ENCODE peak calls at places on chromosome 2, in nine cellular contexts. P is PC-9; F is fibroblast of lung; H is lower lobe of right lung; X is CD8-positive, alpha-beta memory T cell; C is dorsolateral prefrontal cortex; B is K562; S is hepatocyte; K is psoas muscle. N is an unnamed sample.

GRCh38 chr2:69830045-69830905 is 815 bp downstream of the GMCL1 start:
- DNase-seq in X (peak; percentile 66), H (peak; percentile 69), B (peak; percentile 28), S (peak; percentile 60), F (peak; percentile 29), P (peak; percentile 34), C (no peak), K (peak; percentile 65), N (no peak)

GRCh38 chr2:96815326-96816126 is 542 bp upstream of the CNNM3 start:
- DNase-seq in X (no peak), S (peak; percentile 60), K (no peak), C (peak; percentile 26), F (peak; percentile 67), B (peak; percentile 30), P (peak; percentile 24), H (no peak), N (no peak)

GRCh38 chr2:205752924-205753323 is 70.6 kb downstream of the NRP2 start:
- DNase-seq in S (no peak), F (peak; percentile 98), K (no peak), C (no peak), P (no peak), X (no peak), B (no peak), H (no peak), N (no peak)

GRCh38 chr2:149894226-149894625 is 306.7 kb upstream of the MMADHC start:
- DNase-seq in X (no peak), C (no peak), S (no peak), P (no peak), F (no peak), K (no peak), H (no peak), B (no peak), N (no peak)

GRCh38 chr2:240513544-240514287 is 44.1 kb downstream of the ANKMY1 start:
- DNase-seq in X (peak; percentile 89), C (peak; percentile 20), S (peak; percentile 89), P (peak; percentile 87), K (peak; percentile 88), H (peak; percentile 92), B (peak; percentile 79), F (peak; percentile 73), N (peak; percentile 50)

GRCh38 chr2:54675738-54676137 is 47.7 kb upstream of the EML6 start:
- DNase-seq in S (no peak), F (no peak), X (no peak), P (no peak), B (no peak), H (no peak), C (peak; percentile 43), K (no peak), N (no peak)

GRCh38 chr2:24855703-24856102 is 62.5 kb downstream of the CENPO start:
- DNase-seq in B (no peak), X (no peak), P (no peak), F (peak; percentile 45), C (no peak), S (peak; percentile 67), K (peak; percentile 82), H (no peak), N (no peak)

GRCh38 chr2:848099-848498 is 102.5 kb upstream of the SNTG2 start:
- DNase-seq in S (no peak), X (no peak), C (no peak), P (no peak), K (no peak), B (no peak), H (no peak), F (no peak), N (no peak)

GRCh38 chr2:144201868-144202468 is 318.0 kb downstream of the ZEB2 start:
- DNase-seq in K (no peak), P (no peak), S (no peak), H (no peak), C (no peak), B (no peak), F (peak; percentile 44), X (no peak), N (no peak)

GRCh38 chr2:33494155-33494779 is 17.8 kb downstream of the RASGRP3 start:
- DNase-seq in B (no peak), X (no peak), F (peak; percentile 14), H (no peak), S (no peak), K (no peak), C (no peak), P (no peak), N (no peak)

GRCh38 chr2:23449831-23450331 is 64.9 kb downstream of the KLHL29 start:
- DNase-seq in B (no peak), C (no peak), K (no peak), H (no peak), X (no peak), P (no peak), S (no peak), F (no peak), N (no peak)

GRCh38 chr2:85766214-85766613 is 12.4 kb downstream of the ATOH8 start:
- DNase-seq in S (no peak), P (no peak), K (no peak), C (no peak), B (no peak), H (no peak), F (no peak), X (no peak), N (no peak)

GRCh38 chr2:161367675-161368074 is 48.4 kb upstream of the TBR1 start:
- DNase-seq in B (no peak), X (no peak), P (no peak), K (no peak), C (no peak), F (no peak), S (no peak), H (no peak), N (no peak)

GRCh38 chr2:161373939-161374338 is 42.2 kb upstream of the TBR1 start:
- DNase-seq in F (peak; percentile 60), K (no peak), P (no peak), C (no peak), B (no peak), S (no peak), X (no peak), H (no peak), N (no peak)

GRCh38 chr2:161369311-161369710 is 46.8 kb upstream of the TBR1 start:
- DNase-seq in H (no peak), K (no peak), X (no peak), C (no peak), S (no peak), P (no peak), F (no peak), B (no peak), N (no peak)

GRCh38 chr2:161371869-161372268 is 44.2 kb upstream of the TBR1 start:
- DNase-seq in C (no peak), H (no peak), P (no peak), S (no peak), K (no peak), F (no peak), X (no peak), B (no peak), N (no peak)

DNA sequence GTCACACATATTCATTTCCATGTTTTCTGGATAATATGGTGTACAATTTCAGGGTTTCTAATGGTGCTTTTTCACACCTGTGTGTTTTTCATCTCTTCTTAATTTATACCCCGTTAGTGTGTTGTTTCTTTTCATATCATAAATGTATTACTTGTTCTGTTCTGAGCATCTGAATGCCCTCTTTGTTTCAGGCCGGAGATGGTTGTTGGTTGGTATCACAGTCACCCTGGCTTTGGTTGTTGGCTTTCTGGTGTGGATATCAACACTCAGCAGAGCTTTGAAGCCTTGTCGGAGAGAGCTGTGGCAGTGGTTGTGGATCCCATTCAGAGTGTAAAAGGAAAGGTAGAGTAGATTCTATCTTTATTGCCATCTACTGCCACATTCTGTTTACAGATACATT is 45.1 kb upstream of the TBR1 start:
- DNase-seq in C (no peak), S (no peak), F (no peak), K (no peak), B (no peak), H (no peak), P (no peak), X (no peak), N (no peak)
- H3K27ac ChIP-seq in C (peak overlapping the region; percentile 65), S (no peak overlapping the region), F (no peak overlapping the region), K (no peak overlapping the region), B (no peak overlapping the region), H (no peak overlapping the region), P (no peak overlapping the region), X (no peak overlapping the region), N (no peak overlapping the region)

GRCh38 chr2:46939596-46940359 is 24.2 kb upstream of the MCFD2 start:
- DNase-seq in B (no peak), F (no peak), X (no peak), C (no peak), S (no peak), H (no peak), K (no peak), P (peak; percentile 76), N (no peak)
- H3K4me3 ChIP-seq in B (peak overlapping the region; percentile 98), F (peak overlapping the region; percentile 50), X (no peak overlapping the region), C (peak overlapping the region; percentile 96), S (no peak overlapping the region), H (peak overlapping the region; percentile 96), K (peak overlapping the region; percentile 86), P (peak overlapping the region; percentile 65), N (no peak overlapping the region)

DNA sequence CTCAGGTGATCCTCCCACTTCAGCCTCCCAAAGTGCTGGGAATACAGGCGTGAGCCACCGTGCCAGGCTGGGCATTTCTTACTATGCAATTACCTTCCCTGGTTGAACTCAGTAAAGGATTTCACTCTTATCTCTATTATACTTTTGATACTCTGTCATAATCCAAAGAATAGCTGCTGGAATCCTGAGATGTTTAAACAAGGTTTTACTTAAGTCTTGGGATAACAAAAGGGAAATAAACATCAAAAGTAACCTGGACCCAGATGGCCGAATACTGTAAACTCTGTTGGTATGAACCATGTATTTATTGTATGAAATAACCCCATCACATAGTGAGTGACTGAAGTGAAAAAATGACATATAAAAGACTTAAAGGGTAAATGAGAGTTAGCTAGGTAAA is 11.9 kb upstream of the DLX2 start:
- DNase-seq in X (no peak), C (no peak), S (no peak), K (no peak), H (no peak), P (no peak), F (no peak), B (no peak), N (no peak)
- H3K27me3 ChIP-seq in X (peaks cover 6% of the 10 kb centered on the region), C (no peaks in the 10 kb centered on the region), S (peaks cover 22% of the 10 kb centered on the region), K (no peaks in the 10 kb centered on the region), H (peaks cover 25% of the 10 kb centered on the region), P (no peaks in the 10 kb centered on the region), F (no peaks in the 10 kb centered on the region), B (peaks cover 6% of the 10 kb centered on the region), N (peaks cover 8% of the 10 kb centered on the region)

GRCh38 chr2:9753665-9754531 is 89.4 kb upstream of the TAF1B start:
- DNase-seq in B (no peak), X (no peak), C (no peak), P (peak; percentile 83), H (no peak), F (no peak), S (no peak), K (no peak), N (no peak)

GRCh38 chr2:9751831-9752230 is 91.4 kb upstream of the TAF1B start:
- DNase-seq in H (no peak), F (no peak), K (no peak), B (no peak), S (no peak), P (no peak), C (no peak), X (no peak), N (no peak)

GRCh38 chr2:9752441-9753275 is 90.6 kb upstream of the TAF1B start:
- DNase-seq in B (peak; percentile 48), H (no peak), P (peak; percentile 78), F (peak; percentile 80), K (no peak), C (no peak), S (no peak), X (peak; percentile 85), N (no peak)

GRCh38 chr2:9754532-9754887 is 88.8 kb upstream of the TAF1B start:
- DNase-seq in K (peak; percentile 3), H (no peak), S (no peak), C (no peak), P (no peak), X (no peak), B (no peak), F (no peak), N (no peak)

GRCh38 chr2:9753276-9753600 is 90.0 kb upstream of the TAF1B start:
- DNase-seq in C (no peak), F (peak; percentile 98), B (peak; percentile 57), H (no peak), X (peak; percentile 61), P (peak; percentile 56), K (peak; percentile 76), S (peak; percentile 47), N (no peak)
- H3K27ac ChIP-seq in C (no peak overlapping the region), F (peak overlapping the region; percentile 87), B (no peak overlapping the region), H (peak overlapping the region; percentile 18), X (peak overlapping the region; percentile 67), P (peak overlapping the region; percentile 99), K (no peak overlapping the region), S (no peak overlapping the region), N (no peak overlapping the region)